ENCODE peak calls at places on chromosomes 6 and 20, in four cellular contexts. B is glutamatergic neuron; Q is occipital lobe; Z is activated CD4-positive, alpha-beta T cell treated with anti-CD3 and anti-CD28 coated beads, Interleukin-2, amount 10 ng/mL, durations not matched to agents 7 days and 5 days. A is an unnamed sample.

GRCh38 chr6:84033523-84034451 is at the start of gene MRAP2:
- DNase-seq in B (peak), Q (peak), Z (no peak), A (peak)

GRCh38 chr6:158999669-159000403 is at the start of gene RSPH3:
- DNase-seq in B (peak), Q (peak), Z (peak), A (peak)

GRCh38 chr6:37483502-37483901 is 16.2 kb downstream of the CCDC167 start:
- DNase-seq in B (no peak), Q (no peak), Z (no peak), A (no peak)

GRCh38 chr20:23255658-23256385 is 94.8 kb upstream of the NXT1 start:
- DNase-seq in B (no peak), Q (no peak), Z (no peak), A (no peak)

GRCh38 chr6:158906926-158907325 is 87.8 kb upstream of the EZR start:
- DNase-seq in B (no peak), Q (no peak), Z (no peak), A (no peak)

GRCh38 chr6:165769401-165769800 is 106.4 kb upstream of the PDE10A start:
- DNase-seq in B (no peak), Q (no peak), Z (no peak), A (no peak)

GRCh38 chr6:119647309-119647708 is 297.7 kb upstream of the MAN1A1 start:
- DNase-seq in B (no peak), Q (no peak), Z (no peak), A (no peak)

GRCh38 chr6:114240800-114241199 is 102.0 kb downstream of the HS3ST5 start:
- DNase-seq in B (no peak), Q (no peak), Z (no peak), A (no peak)

GRCh38 chr20:9422335-9422734 is 92.1 kb upstream of the LAMP5 start:
- DNase-seq in B (no peak), Q (no peak), Z (no peak), A (no peak)